ENCODE peak calls at places on chromosomes 3 and 15, in five cellular contexts. One of them, this sample, is unnamed.
A peak's percentile ranks its signal among the peaks of the same experiment; 100 is the strongest.

GRCh38 chr3:184652465-184652864 is 59.4 kb downstream of the MAGEF1 start:
- DNase-seq in kidney epithelial cell: no peak
- DNase-seq in OCI-LY7: no peak
- DNase-seq in fibroblast of the aortic adventitia: no peak
- DNase-seq in fibroblast of mammary gland: no peak
- DNase-seq in this sample: no peak

GRCh38 chr15:73633991-73634495 is 854 bp upstream of the NPTN start:
- DNase-seq in fibroblast of mammary gland: peak; percentile 95
- DNase-seq in OCI-LY7: no peak
- DNase-seq in kidney epithelial cell: peak; percentile 85
- DNase-seq in fibroblast of the aortic adventitia: peak; percentile 92
- DNase-seq in this sample: peak; percentile 93

GRCh38 chr15:67783303-67783702 is 42.0 kb upstream of the SKOR1 start:
- DNase-seq in kidney epithelial cell: no peak
- DNase-seq in fibroblast of the aortic adventitia: no peak
- DNase-seq in OCI-LY7: peak; percentile 97
- DNase-seq in fibroblast of mammary gland: no peak
- DNase-seq in this sample: no peak

GRCh38 chr15:54082836-54083492 is 104.7 kb downstream of the UNC13C start:
- DNase-seq in fibroblast of mammary gland: peak; percentile 11
- DNase-seq in kidney epithelial cell: no peak
- DNase-seq in OCI-LY7: peak; percentile 32
- DNase-seq in fibroblast of the aortic adventitia: peak; percentile 6
- DNase-seq in this sample: no peak

GRCh38 chr15:50546566-50546965 is at the start of gene USP50:
- DNase-seq in OCI-LY7: no peak
- DNase-seq in fibroblast of mammary gland: no peak
- DNase-seq in fibroblast of the aortic adventitia: no peak
- DNase-seq in kidney epithelial cell: no peak
- DNase-seq in this sample: no peak

GRCh38 chr15:53536479-53537120 is 222.9 kb downstream of the WDR72 start:
- DNase-seq in kidney epithelial cell: no peak
- DNase-seq in fibroblast of the aortic adventitia: no peak
- DNase-seq in OCI-LY7: no peak
- DNase-seq in fibroblast of mammary gland: no peak
- DNase-seq in this sample: no peak

GRCh38 chr3:111278961-111279360 is 207.3 kb downstream of the NECTIN3 start:
- DNase-seq in kidney epithelial cell: no peak
- DNase-seq in OCI-LY7: no peak
- DNase-seq in fibroblast of mammary gland: no peak
- DNase-seq in fibroblast of the aortic adventitia: no peak
- DNase-seq in this sample: no peak

GRCh38 chr15:99788156-99788555 is 54.9 kb upstream of the LYSMD4 start:
- DNase-seq in fibroblast of mammary gland: no peak
- DNase-seq in OCI-LY7: no peak
- DNase-seq in fibroblast of the aortic adventitia: no peak
- DNase-seq in kidney epithelial cell: no peak
- DNase-seq in this sample: no peak

GRCh38 chr3:49020335-49021212 is 1.3 kb upstream of the NDUFAF3 start:
- DNase-seq in fibroblast of mammary gland: no peak
- DNase-seq in OCI-LY7: peak; percentile 71
- DNase-seq in kidney epithelial cell: no peak
- DNase-seq in fibroblast of the aortic adventitia: no peak
- DNase-seq in this sample: no peak

GRCh38 chr3:194282436-194283122 is 68.5 kb downstream of the CPN2 start:
- DNase-seq in OCI-LY7: no peak
- DNase-seq in fibroblast of the aortic adventitia: no peak
- DNase-seq in fibroblast of mammary gland: no peak
- DNase-seq in kidney epithelial cell: no peak
- DNase-seq in this sample: no peak

GRCh38 chr3:123688241-123688747 is 103.4 kb upstream of the HACD2 start:
- DNase-seq in fibroblast of mammary gland: peak; percentile 97
- DNase-seq in OCI-LY7: no peak
- DNase-seq in fibroblast of the aortic adventitia: peak; percentile 90
- DNase-seq in kidney epithelial cell: no peak
- DNase-seq in this sample: peak; percentile 97

GRCh38 chr3:124322309-124322880 is 330.5 kb upstream of the ROPN1 start:
- DNase-seq in kidney epithelial cell: no peak
- DNase-seq in OCI-LY7: no peak
- DNase-seq in fibroblast of mammary gland: no peak
- DNase-seq in fibroblast of the aortic adventitia: no peak
- DNase-seq in this sample: no peak

GRCh38 chr3:106176734-106177133 is 307.9 kb upstream of the CBLB start:
- DNase-seq in fibroblast of the aortic adventitia: peak; percentile 39
- DNase-seq in OCI-LY7: no peak
- DNase-seq in fibroblast of mammary gland: peak; percentile 12
- DNase-seq in kidney epithelial cell: no peak
- DNase-seq in this sample: peak; percentile 12

GRCh38 chr15:33296050-33296449 is 14.7 kb upstream of the RYR3 start:
- DNase-seq in kidney epithelial cell: no peak
- DNase-seq in OCI-LY7: peak; percentile 23
- DNase-seq in fibroblast of the aortic adventitia: no peak
- DNase-seq in fibroblast of mammary gland: no peak
- DNase-seq in this sample: no peak

GRCh38 chr3:125556314-125556713 is 36.3 kb upstream of the SNX4 start:
- DNase-seq in OCI-LY7: no peak
- DNase-seq in fibroblast of the aortic adventitia: peak; percentile 24
- DNase-seq in fibroblast of mammary gland: peak; percentile 34
- DNase-seq in kidney epithelial cell: no peak
- DNase-seq in this sample: peak; percentile 12

GRCh38 chr3:64595253-64595694 is 92.5 kb downstream of the ADAMTS9 start:
- DNase-seq in OCI-LY7: no peak
- DNase-seq in fibroblast of mammary gland: peak; percentile 98
- DNase-seq in fibroblast of the aortic adventitia: peak; percentile 90
- DNase-seq in kidney epithelial cell: peak; percentile 34
- DNase-seq in this sample: peak; percentile 91

GRCh38 chr3:46482632-46483311 is 15.0 kb upstream of the RTP3 start:
- DNase-seq in fibroblast of the aortic adventitia: peak; percentile 99
- DNase-seq in fibroblast of mammary gland: peak; percentile 38
- DNase-seq in kidney epithelial cell: peak; percentile 48
- DNase-seq in OCI-LY7: no peak
- DNase-seq in this sample: peak; percentile 97

GRCh38 chr15:84953136-84953535 is 28.5 kb upstream of the PDE8A start:
- DNase-seq in fibroblast of mammary gland: peak; percentile 29
- DNase-seq in kidney epithelial cell: no peak
- DNase-seq in fibroblast of the aortic adventitia: no peak
- DNase-seq in OCI-LY7: no peak
- DNase-seq in this sample: peak; percentile 19

GRCh38 chr15:74442604-74443003 is 8.8 kb upstream of the SEMA7A start:
- DNase-seq in OCI-LY7: no peak
- DNase-seq in fibroblast of mammary gland: no peak
- DNase-seq in kidney epithelial cell: no peak
- DNase-seq in fibroblast of the aortic adventitia: no peak
- DNase-seq in this sample: no peak

GRCh38 chr3:65828706-65829105 is 210.0 kb downstream of the MAGI1 start:
- DNase-seq in fibroblast of the aortic adventitia: no peak
- DNase-seq in kidney epithelial cell: no peak
- DNase-seq in fibroblast of mammary gland: peak; percentile 59
- DNase-seq in OCI-LY7: no peak
- DNase-seq in this sample: peak; percentile 27

GRCh38 chr3:184822654-184823053 is 10.7 kb downstream of the VPS8 start:
- DNase-seq in kidney epithelial cell: no peak
- DNase-seq in fibroblast of the aortic adventitia: peak; percentile 63
- DNase-seq in OCI-LY7: no peak
- DNase-seq in fibroblast of mammary gland: no peak
- DNase-seq in this sample: peak; percentile 78

GRCh38 chr15:61119556-61119955 is 109.5 kb downstream of the RORA start:
- DNase-seq in OCI-LY7: no peak
- DNase-seq in fibroblast of mammary gland: peak; percentile 38
- DNase-seq in kidney epithelial cell: no peak
- DNase-seq in fibroblast of the aortic adventitia: no peak
- DNase-seq in this sample: peak; percentile 5

GRCh38 chr3:145798691-145799550 is 362.1 kb downstream of the PLOD2 start:
- DNase-seq in OCI-LY7: no peak
- DNase-seq in fibroblast of mammary gland: peak; percentile 21
- DNase-seq in kidney epithelial cell: no peak
- DNase-seq in fibroblast of the aortic adventitia: peak; percentile 16
- DNase-seq in this sample: peak; percentile 2

GRCh38 chr3:180321534-180321933 is 280.4 kb upstream of the TTC14 start:
- DNase-seq in fibroblast of mammary gland: no peak
- DNase-seq in fibroblast of the aortic adventitia: no peak
- DNase-seq in OCI-LY7: no peak
- DNase-seq in kidney epithelial cell: no peak
- DNase-seq in this sample: no peak

GRCh38 chr3:87145553-87145952 is 81.6 kb upstream of the CHMP2B start:
- DNase-seq in fibroblast of the aortic adventitia: peak; percentile 32
- DNase-seq in kidney epithelial cell: no peak
- DNase-seq in fibroblast of mammary gland: peak; percentile 28
- DNase-seq in OCI-LY7: peak; percentile 30
- DNase-seq in this sample: peak; percentile 32

GRCh38 chr3:190491533-190492054 is 22.3 kb upstream of the IL1RAP start:
- DNase-seq in OCI-LY7: no peak
- DNase-seq in fibroblast of mammary gland: no peak
- DNase-seq in kidney epithelial cell: peak; percentile 61
- DNase-seq in fibroblast of the aortic adventitia: no peak
- DNase-seq in this sample: no peak

GRCh38 chr3:52841211-52841980 is 6.6 kb upstream of the MUSTN1 start:
- DNase-seq in fibroblast of mammary gland: no peak
- DNase-seq in fibroblast of the aortic adventitia: no peak
- DNase-seq in OCI-LY7: no peak
- DNase-seq in kidney epithelial cell: no peak
- DNase-seq in this sample: no peak

GRCh38 chr3:173584093-173584833 is 186.7 kb downstream of the NLGN1 start:
- DNase-seq in fibroblast of mammary gland: peak; percentile 56
- DNase-seq in fibroblast of the aortic adventitia: peak; percentile 55
- DNase-seq in OCI-LY7: peak; percentile 6
- DNase-seq in kidney epithelial cell: no peak
- DNase-seq in this sample: peak; percentile 48

GRCh38 chr3:45084820-45085816 is 59.0 kb downstream of the CLEC3B start:
- DNase-seq in fibroblast of mammary gland: peak; percentile 97
- DNase-seq in kidney epithelial cell: no peak
- DNase-seq in fibroblast of the aortic adventitia: peak; percentile 92
- DNase-seq in OCI-LY7: no peak
- DNase-seq in this sample: peak; percentile 93

GRCh38 chr3:59001675-59002074 is 48.1 kb downstream of the CFAP20DC start:
- DNase-seq in OCI-LY7: no peak
- DNase-seq in kidney epithelial cell: no peak
- DNase-seq in fibroblast of mammary gland: no peak
- DNase-seq in fibroblast of the aortic adventitia: no peak
- DNase-seq in this sample: no peak

GRCh38 chr3:191087391-191087790 is 111.7 kb upstream of the OSTN start:
- DNase-seq in OCI-LY7: no peak
- DNase-seq in fibroblast of the aortic adventitia: peak; percentile 25
- DNase-seq in kidney epithelial cell: no peak
- DNase-seq in fibroblast of mammary gland: peak; percentile 67
- DNase-seq in this sample: peak; percentile 33

GRCh38 chr3:76362643-76363042 is 577.3 kb upstream of the ZNF717 start:
- DNase-seq in OCI-LY7: no peak
- DNase-seq in fibroblast of mammary gland: no peak
- DNase-seq in fibroblast of the aortic adventitia: no peak
- DNase-seq in kidney epithelial cell: no peak
- DNase-seq in this sample: no peak

GRCh38 chr3:4988815-4989648 is 9.8 kb downstream of the BHLHE40 start:
- DNase-seq in kidney epithelial cell: no peak
- DNase-seq in OCI-LY7: no peak
- DNase-seq in fibroblast of mammary gland: peak; percentile 67
- DNase-seq in fibroblast of the aortic adventitia: peak; percentile 68
- DNase-seq in this sample: no peak

GRCh38 chr3:14303336-14304100 is 98.9 kb upstream of the SLC6A6 start:
- DNase-seq in OCI-LY7: no peak
- DNase-seq in fibroblast of mammary gland: no peak
- DNase-seq in fibroblast of the aortic adventitia: no peak
- DNase-seq in kidney epithelial cell: no peak
- DNase-seq in this sample: peak; percentile 23

GRCh38 chr15:82809308-82810060 is at the start of gene WHAMM:
- DNase-seq in OCI-LY7: peak; percentile 97
- DNase-seq in fibroblast of the aortic adventitia: peak; percentile 98
- DNase-seq in kidney epithelial cell: peak; percentile 97
- DNase-seq in fibroblast of mammary gland: peak; percentile 98
- DNase-seq in this sample: peak; percentile 99
- TF ChIP-seq CTCF in OCI-LY7: peak; percentile 33
- TF ChIP-seq CTCF in fibroblast of the aortic adventitia: no peak
- TF ChIP-seq CTCF in kidney epithelial cell: no peak
- TF ChIP-seq CTCF in fibroblast of mammary gland: no peak
- TF ChIP-seq CTCF in this sample: no peak

GRCh38 chr3:20041197-20041780 is 1.0 kb downstream of the KAT2B start:
- DNase-seq in fibroblast of the aortic adventitia: peak; percentile 49
- DNase-seq in kidney epithelial cell: no peak
- DNase-seq in OCI-LY7: peak; percentile 77
- DNase-seq in fibroblast of mammary gland: peak; percentile 68
- DNase-seq in this sample: peak; percentile 72

GRCh38 chr3:20046556-20046955 is 6.3 kb downstream of the KAT2B start:
- DNase-seq in fibroblast of the aortic adventitia: no peak
- DNase-seq in OCI-LY7: peak; percentile 58
- DNase-seq in fibroblast of mammary gland: no peak
- DNase-seq in kidney epithelial cell: no peak
- DNase-seq in this sample: no peak

GRCh38 chr3:20043398-20043797 is 3.2 kb downstream of the KAT2B start:
- DNase-seq in fibroblast of mammary gland: peak; percentile 49
- DNase-seq in OCI-LY7: peak; percentile 68
- DNase-seq in fibroblast of the aortic adventitia: peak; percentile 75
- DNase-seq in kidney epithelial cell: no peak
- DNase-seq in this sample: peak; percentile 61

GRCh38 chr3:20042331-20042730 is 2.1 kb downstream of the KAT2B start:
- DNase-seq in fibroblast of the aortic adventitia: no peak
- DNase-seq in kidney epithelial cell: no peak
- DNase-seq in fibroblast of mammary gland: no peak
- DNase-seq in OCI-LY7: no peak
- DNase-seq in this sample: no peak

GRCh38 chr3:20043825-20044224 is 3.6 kb downstream of the KAT2B start:
- DNase-seq in fibroblast of the aortic adventitia: no peak
- DNase-seq in fibroblast of mammary gland: no peak
- DNase-seq in OCI-LY7: no peak
- DNase-seq in kidney epithelial cell: no peak
- DNase-seq in this sample: no peak
- H3K4me3 ChIP-seq in fibroblast of the aortic adventitia: peak overlapping the region; percentile 28
- H3K4me3 ChIP-seq in fibroblast of mammary gland: no peak overlapping the region
- H3K4me3 ChIP-seq in OCI-LY7: peak overlapping the region; percentile 94
- H3K4me3 ChIP-seq in kidney epithelial cell: no peak overlapping the region
- H3K4me3 ChIP-seq in this sample: peak overlapping the region; percentile 29

GRCh38 chr3:107514453-107514852 is 8.3 kb upstream of the BBX start:
- DNase-seq in kidney epithelial cell: no peak
- DNase-seq in fibroblast of the aortic adventitia: no peak
- DNase-seq in fibroblast of mammary gland: no peak
- DNase-seq in OCI-LY7: no peak
- DNase-seq in this sample: no peak
- TF ChIP-seq CTCF in kidney epithelial cell: no peak
- TF ChIP-seq CTCF in fibroblast of the aortic adventitia: no peak
- TF ChIP-seq CTCF in fibroblast of mammary gland: no peak
- TF ChIP-seq CTCF in OCI-LY7: peak; percentile 22
- TF ChIP-seq CTCF in this sample: no peak

DNA sequence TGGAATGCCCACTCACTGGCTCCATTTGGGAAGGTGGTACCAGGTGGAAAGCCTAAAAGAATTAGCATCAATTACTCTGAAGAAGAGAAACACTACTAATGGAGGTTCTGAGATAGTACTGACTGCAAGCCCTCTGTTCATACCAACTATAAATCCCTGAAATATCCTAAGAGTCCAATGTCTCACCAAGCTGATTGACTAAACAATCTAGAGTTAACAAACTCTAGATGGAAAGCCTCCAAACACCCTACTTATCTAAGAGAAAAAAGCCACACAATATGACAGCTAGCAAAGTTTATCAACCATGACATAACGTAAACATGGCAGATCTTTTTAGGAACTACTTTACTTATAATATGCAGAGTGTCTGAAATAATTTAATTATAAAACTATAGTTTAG is 59.2 kb downstream of the GPR176 start:
- DNase-seq in fibroblast of the aortic adventitia: no peak
- DNase-seq in OCI-LY7: no peak
- DNase-seq in kidney epithelial cell: no peak
- DNase-seq in fibroblast of mammary gland: no peak
- DNase-seq in this sample: no peak
- H3K4me3 ChIP-seq in fibroblast of the aortic adventitia: no peak overlapping the region
- H3K4me3 ChIP-seq in OCI-LY7: no peak overlapping the region
- H3K4me3 ChIP-seq in kidney epithelial cell: no peak overlapping the region
- H3K4me3 ChIP-seq in fibroblast of mammary gland: no peak overlapping the region
- H3K4me3 ChIP-seq in this sample: no peak overlapping the region

GRCh38 chr15:89141885-89142284 is 53.6 kb downstream of the ABHD2 start:
- DNase-seq in fibroblast of mammary gland: no peak
- DNase-seq in OCI-LY7: no peak
- DNase-seq in fibroblast of the aortic adventitia: no peak
- DNase-seq in kidney epithelial cell: no peak
- DNase-seq in this sample: no peak
- TF ChIP-seq CTCF in fibroblast of mammary gland: no peak
- TF ChIP-seq CTCF in OCI-LY7: no peak
- TF ChIP-seq CTCF in fibroblast of the aortic adventitia: no peak
- TF ChIP-seq CTCF in kidney epithelial cell: no peak
- TF ChIP-seq CTCF in this sample: no peak

This sample was measured in AG10803.